ENCODE peak calls at places on chromosomes 16 and 17, in nine cellular contexts. One of them, this sample, is unnamed.

GRCh38 chr17:83181991-83182619 is 102.7 kb downstream of the METRNL start:
- DNase-seq in upper lobe of left lung: no peak
- DNase-seq in stomach: no peak
- DNase-seq in endothelial cell of umbilical vein: no peak
- DNase-seq in prostate gland: no peak
- DNase-seq in breast epithelium: peak; percentile 27
- DNase-seq in spleen: no peak
- DNase-seq in transverse colon: no peak
- DNase-seq in K562: no peak
- DNase-seq in this sample: peak; percentile 43

GRCh38 chr17:77071925-77072490 is 68.8 kb upstream of the SEC14L1 start:
- DNase-seq in upper lobe of left lung: no peak
- DNase-seq in stomach: no peak
- DNase-seq in endothelial cell of umbilical vein: no peak
- DNase-seq in prostate gland: no peak
- DNase-seq in breast epithelium: no peak
- DNase-seq in spleen: no peak
- DNase-seq in transverse colon: no peak
- DNase-seq in K562: no peak
- DNase-seq in this sample: no peak

GRCh38 chr16:89026121-89026612 is 49.2 kb upstream of the CBFA2T3 start:
- DNase-seq in upper lobe of left lung: no peak
- DNase-seq in stomach: no peak
- DNase-seq in endothelial cell of umbilical vein: no peak
- DNase-seq in prostate gland: no peak
- DNase-seq in breast epithelium: no peak
- DNase-seq in spleen: peak; percentile 40
- DNase-seq in transverse colon: no peak
- DNase-seq in K562: peak; percentile 49
- DNase-seq in this sample: no peak

GRCh38 chr17:43456661-43457361 is 27.0 kb upstream of the DHX8 start:
- DNase-seq in upper lobe of left lung: no peak
- DNase-seq in stomach: no peak
- DNase-seq in endothelial cell of umbilical vein: peak; percentile 42
- DNase-seq in prostate gland: no peak
- DNase-seq in breast epithelium: no peak
- DNase-seq in spleen: no peak
- DNase-seq in transverse colon: peak; percentile 12
- DNase-seq in K562: no peak
- DNase-seq in this sample: peak; percentile 75

GRCh38 chr16:66004706-66005105 is 361.8 kb upstream of the CDH5 start:
- DNase-seq in upper lobe of left lung: no peak
- DNase-seq in stomach: no peak
- DNase-seq in endothelial cell of umbilical vein: no peak
- DNase-seq in prostate gland: no peak
- DNase-seq in breast epithelium: no peak
- DNase-seq in spleen: no peak
- DNase-seq in transverse colon: no peak
- DNase-seq in K562: no peak
- DNase-seq in this sample: no peak

GRCh38 chr17:9788582-9788981 is 2.8 kb downstream of the DHRS7C start:
- DNase-seq in upper lobe of left lung: no peak
- DNase-seq in stomach: no peak
- DNase-seq in endothelial cell of umbilical vein: no peak
- DNase-seq in prostate gland: no peak
- DNase-seq in breast epithelium: no peak
- DNase-seq in spleen: no peak
- DNase-seq in transverse colon: no peak
- DNase-seq in K562: no peak
- DNase-seq in this sample: no peak

GRCh38 chr16:76970087-76970744 is 220.8 kb upstream of the MON1B start:
- DNase-seq in upper lobe of left lung: no peak
- DNase-seq in stomach: no peak
- DNase-seq in endothelial cell of umbilical vein: peak; percentile 60
- DNase-seq in prostate gland: no peak
- DNase-seq in breast epithelium: no peak
- DNase-seq in spleen: no peak
- DNase-seq in transverse colon: no peak
- DNase-seq in K562: no peak
- DNase-seq in this sample: no peak

GRCh38 chr17:58344047-58344790 is 7.8 kb downstream of the SUPT4H1 start:
- DNase-seq in upper lobe of left lung: no peak
- DNase-seq in stomach: peak; percentile 53
- DNase-seq in endothelial cell of umbilical vein: peak; percentile 5
- DNase-seq in prostate gland: no peak
- DNase-seq in breast epithelium: no peak
- DNase-seq in spleen: peak; percentile 92
- DNase-seq in transverse colon: peak; percentile 70
- DNase-seq in K562: no peak
- DNase-seq in this sample: no peak

GRCh38 chr17:77800832-77801231 is 157.7 kb upstream of the TNRC6C start:
- DNase-seq in upper lobe of left lung: no peak
- DNase-seq in stomach: no peak
- DNase-seq in endothelial cell of umbilical vein: no peak
- DNase-seq in prostate gland: no peak
- DNase-seq in breast epithelium: no peak
- DNase-seq in spleen: peak; percentile 28
- DNase-seq in transverse colon: no peak
- DNase-seq in K562: no peak
- DNase-seq in this sample: peak; percentile 34

GRCh38 chr17:79296290-79296689 is 221.7 kb downstream of the ENGASE start:
- DNase-seq in upper lobe of left lung: no peak
- DNase-seq in stomach: no peak
- DNase-seq in endothelial cell of umbilical vein: no peak
- DNase-seq in prostate gland: no peak
- DNase-seq in breast epithelium: no peak
- DNase-seq in spleen: no peak
- DNase-seq in transverse colon: no peak
- DNase-seq in K562: no peak
- DNase-seq in this sample: no peak

GRCh38 chr17:80732268-80732667 is 187.6 kb downstream of the RPTOR start:
- DNase-seq in upper lobe of left lung: no peak
- DNase-seq in stomach: no peak
- DNase-seq in endothelial cell of umbilical vein: no peak
- DNase-seq in prostate gland: no peak
- DNase-seq in breast epithelium: no peak
- DNase-seq in spleen: no peak
- DNase-seq in transverse colon: no peak
- DNase-seq in K562: no peak
- DNase-seq in this sample: no peak

GRCh38 chr17:7016406-7016805 is 4.0 kb downstream of the RNASEK start:
- DNase-seq in upper lobe of left lung: no peak
- DNase-seq in stomach: no peak
- DNase-seq in endothelial cell of umbilical vein: no peak
- DNase-seq in prostate gland: no peak
- DNase-seq in breast epithelium: no peak
- DNase-seq in spleen: no peak
- DNase-seq in transverse colon: no peak
- DNase-seq in K562: no peak
- DNase-seq in this sample: no peak

GRCh38 chr17:7016886-7017826 is 4.7 kb downstream of the RNASEK start:
- DNase-seq in upper lobe of left lung: no peak
- DNase-seq in stomach: no peak
- DNase-seq in endothelial cell of umbilical vein: no peak
- DNase-seq in prostate gland: no peak
- DNase-seq in breast epithelium: no peak
- DNase-seq in spleen: no peak
- DNase-seq in transverse colon: no peak
- DNase-seq in K562: peak; percentile 45
- DNase-seq in this sample: no peak

GRCh38 chr17:7014995-7015586 is 2.7 kb downstream of the RNASEK start:
- DNase-seq in upper lobe of left lung: no peak
- DNase-seq in stomach: no peak
- DNase-seq in endothelial cell of umbilical vein: no peak
- DNase-seq in prostate gland: no peak
- DNase-seq in breast epithelium: no peak
- DNase-seq in spleen: no peak
- DNase-seq in transverse colon: peak; percentile 49
- DNase-seq in K562: no peak
- DNase-seq in this sample: no peak

GRCh38 chr17:7014261-7014994 is 2.0 kb downstream of the RNASEK start:
- DNase-seq in upper lobe of left lung: peak; percentile 99
- DNase-seq in stomach: peak; percentile 99
- DNase-seq in endothelial cell of umbilical vein: peak; percentile 99
- DNase-seq in prostate gland: peak; percentile 97
- DNase-seq in breast epithelium: peak; percentile 96
- DNase-seq in spleen: peak; percentile 100
- DNase-seq in transverse colon: peak; percentile 99
- DNase-seq in K562: peak; percentile 83
- DNase-seq in this sample: peak; percentile 99

DNA sequence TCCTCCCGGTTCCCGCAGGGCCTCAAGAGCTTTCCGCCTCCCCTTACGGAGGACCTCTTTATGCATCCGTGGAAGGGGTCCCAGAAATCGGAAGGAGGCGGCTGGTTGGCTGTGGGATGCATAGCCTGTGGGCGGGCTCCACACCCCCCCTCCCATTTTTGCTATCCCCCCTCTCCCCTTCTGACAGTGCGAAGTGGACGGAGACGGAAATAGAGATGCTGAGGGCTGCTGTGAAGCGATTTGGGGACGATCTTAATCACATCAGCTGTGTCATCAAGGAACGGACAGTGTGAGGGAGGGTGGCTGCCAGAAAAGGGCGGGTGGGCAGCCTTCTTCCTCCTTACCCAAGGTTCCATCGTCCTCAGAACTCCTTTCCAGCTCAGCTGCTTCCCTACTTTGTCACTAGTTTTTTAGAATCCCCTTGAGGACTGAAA is 3.2 kb downstream of the RNASEK start:
- DNase-seq in upper lobe of left lung: no peak
- DNase-seq in stomach: no peak
- DNase-seq in endothelial cell of umbilical vein: no peak
- DNase-seq in prostate gland: no peak
- DNase-seq in breast epithelium: no peak
- DNase-seq in spleen: peak; percentile 85
- DNase-seq in transverse colon: no peak
- DNase-seq in K562: no peak
- DNase-seq in this sample: no peak
- H3K27ac ChIP-seq in upper lobe of left lung: peak overlapping the region; percentile 99
- H3K27ac ChIP-seq in stomach: peak overlapping the region; percentile 97
- H3K27ac ChIP-seq in endothelial cell of umbilical vein: peak overlapping the region; percentile 94
- H3K27ac ChIP-seq in prostate gland: peak overlapping the region; percentile 97
- H3K27ac ChIP-seq in breast epithelium: peak overlapping the region; percentile 100
- H3K27ac ChIP-seq in spleen: peak overlapping the region; percentile 99
- H3K27ac ChIP-seq in transverse colon: peak overlapping the region; percentile 95
- H3K27ac ChIP-seq in K562: peak overlapping the region; percentile 96
- H3K27ac ChIP-seq in this sample: peak overlapping the region; percentile 98

GRCh38 chr17:1414634-1415033 is 14.6 kb upstream of the YWHAE start:
- DNase-seq in upper lobe of left lung: no peak
- DNase-seq in stomach: no peak
- DNase-seq in endothelial cell of umbilical vein: no peak
- DNase-seq in prostate gland: no peak
- DNase-seq in breast epithelium: no peak
- DNase-seq in spleen: peak; percentile 27
- DNase-seq in transverse colon: no peak
- DNase-seq in K562: no peak
- DNase-seq in this sample: no peak

GRCh38 chr17:1413281-1413791 is 13.3 kb upstream of the YWHAE start:
- DNase-seq in upper lobe of left lung: no peak
- DNase-seq in stomach: peak; percentile 89
- DNase-seq in endothelial cell of umbilical vein: peak; percentile 97
- DNase-seq in prostate gland: peak; percentile 7
- DNase-seq in breast epithelium: no peak
- DNase-seq in spleen: peak; percentile 60
- DNase-seq in transverse colon: peak; percentile 26
- DNase-seq in K562: no peak
- DNase-seq in this sample: no peak

GRCh38 chr17:1414001-1414574 is 14.1 kb upstream of the YWHAE start:
- DNase-seq in upper lobe of left lung: no peak
- DNase-seq in stomach: no peak
- DNase-seq in endothelial cell of umbilical vein: no peak
- DNase-seq in prostate gland: no peak
- DNase-seq in breast epithelium: no peak
- DNase-seq in spleen: peak; percentile 6
- DNase-seq in transverse colon: no peak
- DNase-seq in K562: no peak
- DNase-seq in this sample: no peak

GRCh38 chr17:1420163-1420562 is 20.1 kb upstream of the YWHAE start:
- DNase-seq in upper lobe of left lung: no peak
- DNase-seq in stomach: no peak
- DNase-seq in endothelial cell of umbilical vein: no peak
- DNase-seq in prostate gland: no peak
- DNase-seq in breast epithelium: no peak
- DNase-seq in spleen: no peak
- DNase-seq in transverse colon: no peak
- DNase-seq in K562: no peak
- DNase-seq in this sample: no peak

GRCh38 chr17:1416414-1416813 is 16.4 kb upstream of the YWHAE start:
- DNase-seq in upper lobe of left lung: no peak
- DNase-seq in stomach: no peak
- DNase-seq in endothelial cell of umbilical vein: no peak
- DNase-seq in prostate gland: no peak
- DNase-seq in breast epithelium: no peak
- DNase-seq in spleen: no peak
- DNase-seq in transverse colon: no peak
- DNase-seq in K562: no peak
- DNase-seq in this sample: no peak
- TF ChIP-seq POLR2AphosphoS5 in upper lobe of left lung: no peak
- TF ChIP-seq POLR2AphosphoS5 in stomach: no peak
- TF ChIP-seq POLR2AphosphoS5 in endothelial cell of umbilical vein: no peak
- TF ChIP-seq POLR2AphosphoS5 in prostate gland: no peak
- TF ChIP-seq POLR2AphosphoS5 in breast epithelium: no peak
- TF ChIP-seq POLR2AphosphoS5 in spleen: no peak
- TF ChIP-seq POLR2AphosphoS5 in transverse colon: no peak
- TF ChIP-seq POLR2AphosphoS5 in K562: no peak
- TF ChIP-seq POLR2AphosphoS5 in this sample: no peak

GRCh38 chr16:57670206-57670605 is 2.1 kb downstream of the ADGRG3 start:
- DNase-seq in upper lobe of left lung: no peak
- DNase-seq in stomach: no peak
- DNase-seq in endothelial cell of umbilical vein: no peak
- DNase-seq in prostate gland: no peak
- DNase-seq in breast epithelium: no peak
- DNase-seq in spleen: no peak
- DNase-seq in transverse colon: no peak
- DNase-seq in K562: no peak
- DNase-seq in this sample: peak; percentile 44
- H3K9me3 ChIP-seq in upper lobe of left lung: no peaks in the 10 kb centered on the region
- H3K9me3 ChIP-seq in stomach: no peaks in the 10 kb centered on the region
- H3K9me3 ChIP-seq in endothelial cell of umbilical vein: no peaks in the 10 kb centered on the region
- H3K9me3 ChIP-seq in prostate gland: no peaks in the 10 kb centered on the region
- H3K9me3 ChIP-seq in breast epithelium: no peaks in the 10 kb centered on the region
- H3K9me3 ChIP-seq in spleen: no peaks in the 10 kb centered on the region
- H3K9me3 ChIP-seq in transverse colon: no peaks in the 10 kb centered on the region
- H3K9me3 ChIP-seq in K562: no peaks in the 10 kb centered on the region
- H3K9me3 ChIP-seq in this sample: no peaks in the 10 kb centered on the region

DNA sequence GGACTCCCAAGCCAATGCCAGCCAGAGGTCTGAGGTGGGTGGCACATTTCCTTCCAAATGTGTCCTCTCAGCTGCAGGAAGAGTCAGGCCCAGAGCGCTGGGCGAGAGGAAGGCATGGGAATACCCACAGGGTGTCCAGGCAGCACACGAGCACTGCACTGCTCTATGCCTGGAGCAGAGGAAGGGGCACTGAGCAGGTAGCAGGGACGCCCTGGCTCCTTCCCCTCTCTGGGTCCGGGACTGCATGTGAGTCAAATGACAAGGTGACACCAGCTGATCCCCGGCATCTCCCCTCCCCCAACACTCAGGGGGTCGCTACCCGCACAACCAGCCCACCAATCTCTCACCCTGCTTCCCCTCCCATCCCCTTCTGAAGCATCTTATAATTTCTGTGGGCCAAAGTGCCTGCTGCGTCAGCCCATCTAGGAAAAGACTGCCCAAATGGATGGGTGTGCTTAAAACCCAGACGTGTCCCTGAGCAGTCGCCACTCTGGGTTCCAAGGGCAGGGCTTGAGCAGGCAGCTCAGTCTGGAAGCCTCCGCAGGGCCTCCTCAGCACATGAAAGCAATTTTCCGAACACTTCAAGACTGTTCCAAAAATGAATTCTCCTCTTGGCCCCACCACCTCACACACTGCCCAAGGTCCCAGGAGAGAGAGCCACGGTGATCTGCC is 12.0 kb upstream of the BCAR1 start:
- DNase-seq in upper lobe of left lung: no peak
- DNase-seq in stomach: no peak
- DNase-seq in endothelial cell of umbilical vein: no peak
- DNase-seq in prostate gland: no peak
- DNase-seq in breast epithelium: no peak
- DNase-seq in spleen: no peak
- DNase-seq in transverse colon: no peak
- DNase-seq in K562: no peak
- DNase-seq in this sample: peak; percentile 67
- H3K27ac ChIP-seq in upper lobe of left lung: peak overlapping the region; percentile 97
- H3K27ac ChIP-seq in stomach: peak overlapping the region; percentile 96
- H3K27ac ChIP-seq in endothelial cell of umbilical vein: peak overlapping the region; percentile 93
- H3K27ac ChIP-seq in prostate gland: peak overlapping the region; percentile 85
- H3K27ac ChIP-seq in breast epithelium: peak overlapping the region; percentile 94
- H3K27ac ChIP-seq in spleen: peak overlapping the region; percentile 94
- H3K27ac ChIP-seq in transverse colon: peak overlapping the region; percentile 93
- H3K27ac ChIP-seq in K562: no peak overlapping the region
- H3K27ac ChIP-seq in this sample: peak overlapping the region; percentile 96

This sample was measured in sigmoid colon.